ENCODE peak calls at places on chromosomes 4 and X, in five cellular contexts. One of them, this sample, is unnamed.

GRCh38 chr4:98688416-98689290 is 30.2 kb upstream of the TSPAN5 start:
- DNase-seq in K562: peak; percentile 58
- DNase-seq in HepG2: peak; percentile 9
- DNase-seq in GM12878: no peak
- DNase-seq in H1: no peak
- DNase-seq in this sample: peak; percentile 29

GRCh38 chr4:623914-624626 is 1.3 kb upstream of the PDE6B start:
- DNase-seq in GM12878: no peak
- DNase-seq in HepG2: no peak
- DNase-seq in H1: no peak
- DNase-seq in K562: no peak
- DNase-seq in this sample: no peak

GRCh38 chr4:8837181-8837811 is 34.3 kb downstream of the HMX1 start:
- DNase-seq in GM12878: no peak
- DNase-seq in HepG2: no peak
- DNase-seq in K562: no peak
- DNase-seq in H1: no peak
- DNase-seq in this sample: peak; percentile 26

GRCh38 chr4:173167793-173168395 is 717 bp upstream of the GALNT7 start:
- DNase-seq in GM12878: no peak
- DNase-seq in HepG2: no peak
- DNase-seq in H1: no peak
- DNase-seq in K562: peak; percentile 41
- DNase-seq in this sample: peak; percentile 63

GRCh38 chr4:74886490-74886889 is 46.4 kb upstream of the PARM1 start:
- DNase-seq in HepG2: no peak
- DNase-seq in H1: no peak
- DNase-seq in K562: no peak
- DNase-seq in GM12878: no peak
- DNase-seq in this sample: no peak

GRCh38 chrX:112865464-112866025 is 24.9 kb upstream of the AMOT start:
- DNase-seq in H1: no peak
- DNase-seq in K562: no peak
- DNase-seq in HepG2: no peak
- DNase-seq in GM12878: no peak
- DNase-seq in this sample: no peak

GRCh38 chrX:136147966-136148365 is 633 bp downstream of the FHL1 start:
- DNase-seq in H1: no peak
- DNase-seq in K562: no peak
- DNase-seq in GM12878: no peak
- DNase-seq in HepG2: no peak
- DNase-seq in this sample: no peak

GRCh38 chr4:110032603-110033002 is 119.9 kb downstream of the EGF start:
- DNase-seq in HepG2: no peak
- DNase-seq in H1: no peak
- DNase-seq in GM12878: no peak
- DNase-seq in K562: no peak
- DNase-seq in this sample: no peak

GRCh38 chr4:42339935-42340406 is 57.3 kb upstream of the SHISA3 start:
- DNase-seq in K562: no peak
- DNase-seq in HepG2: no peak
- DNase-seq in H1: no peak
- DNase-seq in GM12878: no peak
- DNase-seq in this sample: no peak

GRCh38 chrX:69503835-69504625 is at the start of gene NALF2:
- DNase-seq in HepG2: peak; percentile 59
- DNase-seq in K562: peak; percentile 19
- DNase-seq in H1: no peak
- DNase-seq in GM12878: no peak
- DNase-seq in this sample: peak; percentile 86

GRCh38 chr4:174828845-174829701 is at the start of gene GLRA3:
- DNase-seq in GM12878: no peak
- DNase-seq in H1: peak; percentile 93
- DNase-seq in HepG2: peak; percentile 11
- DNase-seq in K562: peak; percentile 84
- DNase-seq in this sample: peak; percentile 79

GRCh38 chrX:10054396-10054795 is 87.2 kb downstream of the CLDN34 start:
- DNase-seq in K562: no peak
- DNase-seq in H1: no peak
- DNase-seq in GM12878: no peak
- DNase-seq in HepG2: no peak
- DNase-seq in this sample: no peak

GRCh38 chr4:185895866-185896265 is 83.9 kb upstream of the SORBS2 start:
- DNase-seq in K562: no peak
- DNase-seq in HepG2: no peak
- DNase-seq in GM12878: no peak
- DNase-seq in H1: no peak
- DNase-seq in this sample: no peak

GRCh38 chrX:63441717-63442116 is 90.6 kb upstream of the SPIN4 start:
- DNase-seq in K562: no peak
- DNase-seq in H1: no peak
- DNase-seq in GM12878: no peak
- DNase-seq in HepG2: no peak
- DNase-seq in this sample: no peak

GRCh38 chr4:84684361-84684760 is 101.4 kb downstream of the CDS1 start:
- DNase-seq in K562: no peak
- DNase-seq in H1: no peak
- DNase-seq in GM12878: no peak
- DNase-seq in HepG2: no peak
- DNase-seq in this sample: no peak

GRCh38 chrX:100911731-100912130 is 17.0 kb downstream of the XKRX start:
- DNase-seq in K562: no peak
- DNase-seq in HepG2: no peak
- DNase-seq in GM12878: no peak
- DNase-seq in H1: no peak
- DNase-seq in this sample: no peak

GRCh38 chr4:82084747-82085146 is 289.0 kb downstream of the HNRNPD start:
- DNase-seq in H1: no peak
- DNase-seq in GM12878: no peak
- DNase-seq in HepG2: no peak
- DNase-seq in K562: no peak
- DNase-seq in this sample: no peak

GRCh38 chr4:140630246-140630645 is 61.5 kb upstream of the UCP1 start:
- DNase-seq in K562: no peak
- DNase-seq in GM12878: no peak
- DNase-seq in H1: no peak
- DNase-seq in HepG2: no peak
- DNase-seq in this sample: no peak

GRCh38 chrX:115459883-115460564 is 101.0 kb upstream of the PLS3 start:
- DNase-seq in K562: no peak
- DNase-seq in GM12878: no peak
- DNase-seq in HepG2: no peak
- DNase-seq in H1: no peak
- DNase-seq in this sample: no peak

GRCh38 chr4:139866270-139866962 is 200.8 kb downstream of the MGST2 start:
- DNase-seq in H1: no peak
- DNase-seq in HepG2: no peak
- DNase-seq in K562: no peak
- DNase-seq in GM12878: no peak
- DNase-seq in this sample: peak; percentile 65

GRCh38 chrX:30302957-30303356 is 6.2 kb downstream of the NR0B1 start:
- DNase-seq in H1: no peak
- DNase-seq in HepG2: no peak
- DNase-seq in K562: no peak
- DNase-seq in GM12878: no peak
- DNase-seq in this sample: no peak

GRCh38 chrX:85993539-85994197 is 53.7 kb downstream of the CHM start:
- DNase-seq in GM12878: no peak
- DNase-seq in HepG2: no peak
- DNase-seq in K562: no peak
- DNase-seq in H1: no peak
- DNase-seq in this sample: no peak

GRCh38 chrX:7889680-7890079 is 37.5 kb downstream of the PNPLA4 start:
- DNase-seq in HepG2: no peak
- DNase-seq in GM12878: no peak
- DNase-seq in H1: no peak
- DNase-seq in K562: no peak
- DNase-seq in this sample: no peak

GRCh38 chrX:108267561-108267960 is 170.7 kb downstream of the COL4A6 start:
- DNase-seq in GM12878: no peak
- DNase-seq in HepG2: no peak
- DNase-seq in K562: no peak
- DNase-seq in H1: no peak
- DNase-seq in this sample: no peak

GRCh38 chrX:17923546-17923945 is 62.4 kb upstream of the RAI2 start:
- DNase-seq in HepG2: no peak
- DNase-seq in K562: peak; percentile 40
- DNase-seq in GM12878: no peak
- DNase-seq in H1: no peak
- DNase-seq in this sample: peak; percentile 23

GRCh38 chrX:70168238-70169188 is 8.8 kb upstream of the DGAT2L6 start:
- DNase-seq in HepG2: peak; percentile 25
- DNase-seq in K562: peak; percentile 32
- DNase-seq in H1: peak; percentile 10
- DNase-seq in GM12878: no peak
- DNase-seq in this sample: no peak

GRCh38 chr4:64781737-64782326 is 372.6 kb upstream of the TECRL start:
- DNase-seq in HepG2: peak; percentile 16
- DNase-seq in GM12878: no peak
- DNase-seq in H1: no peak
- DNase-seq in K562: peak; percentile 12
- DNase-seq in this sample: peak; percentile 2
- TF ChIP-seq YY1 in HepG2: no peak
- TF ChIP-seq YY1 in GM12878: no peak
- TF ChIP-seq YY1 in H1: no peak
- TF ChIP-seq YY1 in K562: no peak
- TF ChIP-seq YY1 in this sample: no peak

GRCh38 chr4:184752496-184753275 is 18.8 kb upstream of the CENPU start:
- DNase-seq in H1: no peak
- DNase-seq in HepG2: no peak
- DNase-seq in K562: no peak
- DNase-seq in GM12878: no peak
- DNase-seq in this sample: no peak
- TF ChIP-seq EP300 in H1: no peak
- TF ChIP-seq EP300 in HepG2: no peak
- TF ChIP-seq EP300 in K562: no peak
- TF ChIP-seq EP300 in GM12878: no peak
- TF ChIP-seq EP300 in this sample: no peak

GRCh38 chr4:182916483-182917181 is 554 bp downstream of the DCTD start:
- DNase-seq in GM12878: no peak
- DNase-seq in K562: no peak
- DNase-seq in HepG2: no peak
- DNase-seq in H1: no peak
- DNase-seq in this sample: no peak
- TF ChIP-seq SIN3A in GM12878: no peak
- TF ChIP-seq SIN3A in K562: no peak
- TF ChIP-seq SIN3A in HepG2: no peak
- TF ChIP-seq SIN3A in H1: no peak
- TF ChIP-seq SIN3A in this sample: no peak

DNA sequence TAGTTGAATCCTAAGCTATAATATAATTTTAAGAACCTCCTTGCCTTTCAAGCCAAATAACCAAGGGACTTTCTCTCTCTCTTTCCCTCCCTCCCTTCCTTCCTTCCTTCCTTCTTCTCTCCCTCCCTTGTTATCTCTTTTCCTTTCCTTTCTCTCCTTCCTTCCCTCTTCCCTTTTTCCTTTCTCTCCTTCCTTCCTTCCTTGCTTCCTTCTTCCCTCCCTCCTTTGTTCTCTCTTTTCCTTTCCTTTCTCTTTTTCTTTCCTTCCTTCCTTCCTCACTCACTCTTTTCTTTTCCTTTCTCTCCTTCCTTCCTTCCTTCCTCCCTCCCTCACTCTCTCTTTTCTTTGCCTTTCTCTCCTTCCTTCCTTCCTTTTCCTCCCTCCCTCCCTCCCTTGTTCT is 42.4 kb downstream of the PDGFRA start:
- DNase-seq in GM12878: no peak
- DNase-seq in K562: no peak
- DNase-seq in H1: no peak
- DNase-seq in HepG2: no peak
- DNase-seq in this sample: no peak
- TF ChIP-seq YY1 in GM12878: no peak
- TF ChIP-seq YY1 in K562: no peak
- TF ChIP-seq YY1 in H1: no peak
- TF ChIP-seq YY1 in HepG2: no peak
- TF ChIP-seq YY1 in this sample: no peak

GRCh38 chr4:15848191-15848842 is 70.2 kb downstream of the CD38 start:
- DNase-seq in GM12878: no peak
- DNase-seq in H1: no peak
- DNase-seq in HepG2: no peak
- DNase-seq in K562: no peak
- DNase-seq in this sample: no peak

GRCh38 chr4:15852524-15852923 is 74.4 kb downstream of the CD38 start:
- DNase-seq in HepG2: no peak
- DNase-seq in H1: no peak
- DNase-seq in K562: no peak
- DNase-seq in GM12878: no peak
- DNase-seq in this sample: no peak

GRCh38 chr4:15855804-15856475 is 77.8 kb downstream of the CD38 start:
- DNase-seq in GM12878: no peak
- DNase-seq in HepG2: no peak
- DNase-seq in H1: no peak
- DNase-seq in K562: no peak
- DNase-seq in this sample: no peak

GRCh38 chr4:15853345-15853744 is 75.2 kb downstream of the CD38 start:
- DNase-seq in GM12878: no peak
- DNase-seq in HepG2: no peak
- DNase-seq in H1: no peak
- DNase-seq in K562: no peak
- DNase-seq in this sample: no peak

GRCh38 chr4:15851969-15852368 is 73.8 kb downstream of the CD38 start:
- DNase-seq in GM12878: no peak
- DNase-seq in K562: no peak
- DNase-seq in HepG2: no peak
- DNase-seq in H1: no peak
- DNase-seq in this sample: no peak
- TF ChIP-seq EP300 in GM12878: no peak
- TF ChIP-seq EP300 in K562: no peak
- TF ChIP-seq EP300 in HepG2: no peak
- TF ChIP-seq EP300 in H1: no peak
- TF ChIP-seq EP300 in this sample: no peak

GRCh38 chrX:15751160-15751819 is 13.2 kb downstream of the CA5B start:
- DNase-seq in HepG2: no peak
- DNase-seq in GM12878: no peak
- DNase-seq in K562: no peak
- DNase-seq in H1: no peak
- DNase-seq in this sample: no peak
- TF ChIP-seq SIN3A in HepG2: no peak
- TF ChIP-seq SIN3A in GM12878: no peak
- TF ChIP-seq SIN3A in K562: no peak
- TF ChIP-seq SIN3A in H1: no peak
- TF ChIP-seq SIN3A in this sample: no peak

GRCh38 chr4:176042195-176042594 is 23.4 kb upstream of the WDR17 start:
- DNase-seq in K562: no peak
- DNase-seq in GM12878: no peak
- DNase-seq in HepG2: no peak
- DNase-seq in H1: no peak
- DNase-seq in this sample: no peak

GRCh38 chr4:176043838-176044588 is 21.6 kb upstream of the WDR17 start:
- DNase-seq in HepG2: no peak
- DNase-seq in H1: no peak
- DNase-seq in GM12878: no peak
- DNase-seq in K562: no peak
- DNase-seq in this sample: no peak

GRCh38 chr4:176048631-176049030 is 17.0 kb upstream of the WDR17 start:
- DNase-seq in H1: no peak
- DNase-seq in HepG2: no peak
- DNase-seq in GM12878: no peak
- DNase-seq in K562: no peak
- DNase-seq in this sample: no peak

GRCh38 chr4:176038789-176039188 is 26.9 kb upstream of the WDR17 start:
- DNase-seq in K562: no peak
- DNase-seq in GM12878: no peak
- DNase-seq in H1: no peak
- DNase-seq in HepG2: no peak
- DNase-seq in this sample: no peak

GRCh38 chr4:176044589-176044951 is 21.1 kb upstream of the WDR17 start:
- DNase-seq in K562: no peak
- DNase-seq in GM12878: no peak
- DNase-seq in H1: no peak
- DNase-seq in HepG2: no peak
- DNase-seq in this sample: no peak
- TF ChIP-seq YY1 in K562: no peak
- TF ChIP-seq YY1 in GM12878: no peak
- TF ChIP-seq YY1 in H1: no peak
- TF ChIP-seq YY1 in HepG2: no peak
- TF ChIP-seq YY1 in this sample: no peak

This sample was measured in SK-N-SH.